ENCODE peak calls at places on chromosome 22, in six cellular contexts. I, A, W, S, Z and O are unnamed samples.

GRCh38 chr22:25399649-25400151 is 164.8 kb upstream of the GRK3 start:
- DNase-seq in I (no peak), A (no peak), W (no peak), S (no peak), Z (no peak), O (no peak)

GRCh38 chr22:38540731-38541130 is 29.3 kb downstream of the DMC1 start:
- DNase-seq in I (no peak), A (no peak), W (no peak), S (no peak), Z (no peak), O (no peak)

GRCh38 chr22:35150163-35151107 is 84.5 kb downstream of the ISX start:
- DNase-seq in I (peak; percentile 73), A (peak; percentile 52), W (peak; percentile 52), S (peak; percentile 62), Z (peak; percentile 15), O (peak; percentile 53)

GRCh38 chr22:27810566-27810965 is 9.0 kb upstream of the MN1 start:
- DNase-seq in I (no peak), A (peak; percentile 71), W (peak; percentile 62), S (peak; percentile 27), Z (peak; percentile 81), O (no peak)

GRCh38 chr22:31490496-31490925 is 869 bp upstream of the EIF4ENIF1 start:
- DNase-seq in I (peak; percentile 79), A (peak; percentile 36), W (peak; percentile 56), S (peak; percentile 28), Z (peak; percentile 23), O (peak; percentile 80)

GRCh38 chr22:29313126-29314071 is 2.1 kb downstream of the RASL10A start:
- DNase-seq in I (peak; percentile 79), A (peak; percentile 19), W (no peak), S (no peak), Z (no peak), O (peak; percentile 86)

GRCh38 chr22:18068381-18068988 is 9.3 kb upstream of the PEX26 start:
- DNase-seq in I (no peak), A (no peak), W (peak; percentile 49), S (no peak), Z (peak; percentile 75), O (no peak)

GRCh38 chr22:28015676-28016601 is 96.9 kb upstream of the PITPNB start:
- DNase-seq in I (peak; percentile 76), A (peak; percentile 5), W (no peak), S (no peak), Z (peak; percentile 9), O (no peak)

GRCh38 chr22:46649176-46650077 is 29.2 kb downstream of the GRAMD4 start:
- DNase-seq in I (peak; percentile 88), A (no peak), W (peak; percentile 72), S (peak; percentile 81), Z (no peak), O (peak; percentile 22)

GRCh38 chr22:48535868-48536690 is 1291.6 kb downstream of the BRD1 start:
- DNase-seq in I (no peak), A (peak; percentile 21), W (no peak), S (no peak), Z (no peak), O (no peak)

GRCh38 chr22:47439643-47440265 is 677.3 kb downstream of the TBC1D22A start:
- DNase-seq in I (no peak), A (no peak), W (no peak), S (no peak), Z (no peak), O (no peak)

GRCh38 chr22:40276877-40277823 is 69.2 kb upstream of the ADSL start:
- DNase-seq in I (peak; percentile 79), A (peak; percentile 22), W (no peak), S (no peak), Z (no peak), O (no peak)

GRCh38 chr22:32531955-32532818 is 57.6 kb downstream of the FBXO7 start:
- DNase-seq in I (peak; percentile 84), A (peak; percentile 59), W (peak; percentile 91), S (no peak), Z (peak; percentile 92), O (peak; percentile 26)

GRCh38 chr22:32531228-32531627 is 56.6 kb downstream of the FBXO7 start:
- DNase-seq in I (peak; percentile 67), A (no peak), W (peak; percentile 54), S (no peak), Z (peak; percentile 51), O (no peak)

GRCh38 chr22:32528316-32528715 is 53.7 kb downstream of the FBXO7 start:
- DNase-seq in I (no peak), A (no peak), W (no peak), S (no peak), Z (no peak), O (no peak)

GRCh38 chr22:32527756-32528155 is 53.1 kb downstream of the FBXO7 start:
- DNase-seq in I (no peak), A (no peak), W (no peak), S (no peak), Z (no peak), O (peak; percentile 20)

DNA sequence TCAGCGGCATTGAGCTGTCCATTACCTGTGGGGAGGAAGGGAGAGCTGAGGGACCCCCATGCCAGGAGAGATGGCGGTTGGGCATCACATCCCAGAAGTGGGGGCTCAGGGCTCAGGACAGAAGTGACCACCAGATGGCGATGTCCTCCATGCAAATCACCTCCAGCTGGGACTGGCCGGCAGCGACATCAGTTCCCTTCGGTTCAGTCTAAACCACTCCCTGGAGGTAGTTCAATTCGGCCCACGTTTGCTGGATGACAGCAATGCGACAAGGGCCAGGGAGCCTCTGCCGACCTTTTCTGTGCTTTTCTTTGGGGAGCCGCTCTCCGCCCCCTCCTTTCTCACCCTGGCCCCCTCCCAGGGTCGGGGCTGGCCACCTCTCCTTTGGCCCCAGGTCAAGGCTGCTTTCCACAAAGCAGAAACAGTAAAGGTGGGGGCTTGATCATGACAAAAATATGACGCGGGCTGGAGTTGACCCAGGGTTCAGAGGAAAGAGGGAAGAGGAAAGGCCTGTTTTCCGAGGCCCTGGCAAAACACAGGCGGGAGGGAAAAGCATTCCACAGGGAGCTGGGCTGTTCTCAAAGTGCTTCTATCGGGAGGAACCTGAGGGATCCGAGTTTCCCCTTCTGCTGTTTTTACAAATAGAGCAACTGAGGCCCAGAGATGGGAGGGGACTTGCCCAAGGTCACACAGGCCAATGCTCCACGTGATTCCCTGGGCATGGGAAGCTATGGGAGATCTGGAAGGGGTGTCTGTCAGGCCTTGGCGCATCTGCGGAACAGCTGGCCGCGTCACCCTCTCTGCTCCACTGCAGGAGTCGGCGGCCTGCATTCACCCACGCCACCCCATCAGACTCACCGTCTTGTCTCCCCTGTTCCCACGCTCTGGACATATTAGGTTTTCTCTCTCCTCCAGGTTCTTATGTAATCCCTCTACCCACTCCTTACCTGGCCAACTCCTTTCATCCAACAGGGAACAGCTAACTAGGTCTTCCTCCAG is 54.7 kb downstream of the FBXO7 start:
- DNase-seq in I (peak; percentile 95), A (peak; percentile 84), W (peak; percentile 88), S (peak; percentile 87), Z (peak; percentile 94), O (peak; percentile 89)
- TF ChIP-seq POLR2A in I (no peak), A (no peak), W (no peak), S (no peak), Z (no peak), O (no peak)

DNA sequence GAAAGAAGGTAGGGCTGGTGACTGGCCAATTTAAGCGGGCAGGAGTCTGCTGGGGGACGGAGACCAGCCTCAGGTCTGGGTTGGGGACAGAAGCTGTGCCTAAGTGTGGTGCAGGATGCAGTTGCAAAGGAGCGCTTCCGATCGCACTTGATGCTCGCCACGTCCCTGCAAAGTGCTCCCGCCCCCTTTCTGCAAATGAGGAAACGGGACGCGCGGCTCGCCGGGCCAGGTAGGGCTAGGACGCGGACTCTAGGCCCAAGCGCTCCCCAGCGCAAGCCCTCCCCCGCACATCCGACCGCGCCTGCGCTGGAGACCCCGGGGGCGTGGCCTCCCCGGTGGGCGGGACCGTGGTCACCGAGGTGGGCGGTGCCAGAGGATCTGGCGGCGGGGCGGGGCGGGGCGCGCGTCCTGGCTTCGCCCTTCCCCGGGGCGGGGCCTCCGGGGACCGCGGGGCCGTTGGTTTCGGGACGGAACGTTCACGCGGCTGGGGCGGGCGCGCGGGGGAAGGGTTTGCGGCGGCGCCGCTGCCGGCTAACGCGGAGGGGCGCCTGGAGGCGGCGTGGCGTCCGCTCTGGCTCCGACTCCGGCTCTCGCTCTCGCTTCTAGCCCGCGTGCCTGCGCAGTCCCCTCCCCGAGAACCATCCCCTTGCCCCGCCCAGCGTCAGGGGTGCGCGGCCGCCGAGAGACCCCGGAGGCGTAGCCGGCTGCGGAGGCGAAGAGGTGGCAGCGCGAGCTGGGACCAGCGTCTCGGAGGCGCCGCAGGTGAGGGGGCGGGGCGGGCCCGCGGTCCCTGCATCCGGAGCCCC is at the start of gene FAM118A:
- DNase-seq in I (peak; percentile 96), A (peak; percentile 93), W (peak; percentile 97), S (peak; percentile 94), Z (peak; percentile 90), O (peak; percentile 94)
- TF ChIP-seq POLR2A in I (peak; percentile 61), A (peak; percentile 61), W (no peak), S (peak; percentile 89), Z (peak; percentile 59), O (peak; percentile 81)

GRCh38 chr22:32536352-32536751 is 61.7 kb downstream of the FBXO7 start:
- DNase-seq in I (no peak), A (no peak), W (no peak), S (no peak), Z (no peak), O (no peak)

GRCh38 chr22:32534252-32535215 is 59.9 kb downstream of the FBXO7 start:
- DNase-seq in I (peak; percentile 76), A (peak; percentile 49), W (peak; percentile 61), S (no peak), Z (peak; percentile 52), O (no peak)

GRCh38 chr22:32535531-32536190 is 61.0 kb downstream of the FBXO7 start:
- DNase-seq in I (no peak), A (no peak), W (no peak), S (no peak), Z (no peak), O (no peak)

GRCh38 chr22:32533265-32534068 is 58.9 kb downstream of the FBXO7 start:
- DNase-seq in I (no peak), A (no peak), W (no peak), S (no peak), Z (peak; percentile 38), O (no peak)

DNA sequence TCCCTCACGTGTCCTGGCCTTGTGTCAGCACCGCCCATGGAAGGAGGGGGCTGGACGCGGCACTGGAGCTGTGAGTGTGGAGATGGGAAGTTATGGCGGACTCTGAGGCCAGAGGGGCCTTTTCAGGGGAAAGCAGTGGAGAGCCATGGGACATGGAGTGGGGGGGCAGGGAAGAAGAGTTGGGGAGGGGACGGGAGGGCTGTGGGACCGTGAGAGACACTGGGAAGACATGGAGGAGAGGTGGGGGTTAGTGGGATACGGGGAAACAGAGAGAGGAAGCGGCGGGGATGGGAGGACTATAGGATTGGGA is 58.2 kb downstream of the FBXO7 start:
- DNase-seq in I (no peak), A (no peak), W (no peak), S (no peak), Z (no peak), O (peak; percentile 49)
- TF ChIP-seq POLR2A in I (no peak), A (no peak), W (no peak), S (no peak), Z (no peak), O (no peak)

GRCh38 chr22:26492220-26492619 is 8.5 kb downstream of the SRRD start:
- DNase-seq in I (no peak), A (no peak), W (no peak), S (no peak), Z (no peak), O (no peak)
- TF ChIP-seq POLR2A in I (no peak), A (no peak), W (no peak), S (no peak), Z (no peak), O (no peak)

GRCh38 chr22:20885557-20886323 is 26.9 kb downstream of the SNAP29 start:
- DNase-seq in I (peak; percentile 95), A (peak; percentile 88), W (peak; percentile 77), S (peak; percentile 87), Z (peak; percentile 70), O (peak; percentile 86)
- TF ChIP-seq POLR2A in I (peak; percentile 37), A (no peak), W (no peak), S (no peak), Z (no peak), O (no peak)